ENCODE peak calls at places on chromosomes 11 and 22, in nine cellular contexts. M, U, K, G, Y, L, E, T and J are unnamed samples.

GRCh38 chr11:21582791-21583190 is 610.1 kb upstream of the ANO5 start:
- DNase-seq in M (no peak), U (no peak), K (no peak), G (no peak), Y (no peak), L (no peak), E (no peak), T (no peak), J (no peak)

GRCh38 chr11:121328213-121328966 is 35.8 kb downstream of the SC5D start:
- DNase-seq in M (no peak), U (peak), K (peak), G (no peak), Y (no peak), L (no peak), E (no peak), T (no peak), J (no peak)

GRCh38 chr11:79074547-79074946 is 366.3 kb downstream of the TENM4 start:
- DNase-seq in M (no peak), U (no peak), K (no peak), G (no peak), Y (no peak), L (no peak), E (no peak), T (no peak), J (no peak)

GRCh38 chr22:46007003-46007847 is 30.3 kb upstream of the WNT7B start:
- DNase-seq in M (peak), U (peak), K (no peak), G (peak), Y (peak), L (peak), E (peak), T (peak), J (peak)

GRCh38 chr11:13258855-13259254 is 18.7 kb upstream of the BMAL1 start:
- DNase-seq in M (no peak), U (no peak), K (peak), G (no peak), Y (no peak), L (no peak), E (no peak), T (no peak), J (no peak)

GRCh38 chr22:36253523-36254490 is 874 bp downstream of the APOL1 start:
- DNase-seq in M (no peak), U (no peak), K (no peak), G (peak), Y (peak), L (peak), E (peak), T (no peak), J (no peak)

GRCh38 chr22:34877506-34877905 is 188.5 kb upstream of the ISX start:
- DNase-seq in M (no peak), U (no peak), K (no peak), G (no peak), Y (no peak), L (no peak), E (no peak), T (no peak), J (no peak)

GRCh38 chr11:46982797-46983452 is 46.4 kb downstream of the CSTPP1 start:
- DNase-seq in M (no peak), U (no peak), K (no peak), G (no peak), Y (no peak), L (no peak), E (no peak), T (no peak), J (no peak)

GRCh38 chr11:1645357-1645821 is 15.8 kb downstream of the KRTAP5-5 start:
- DNase-seq in M (no peak), U (no peak), K (no peak), G (no peak), Y (no peak), L (no peak), E (no peak), T (no peak), J (no peak)

GRCh38 chr22:16932577-16932976 is 75.4 kb downstream of the GAB4 start:
- DNase-seq in M (no peak), U (peak), K (no peak), G (no peak), Y (no peak), L (no peak), E (no peak), T (no peak), J (no peak)

GRCh38 chr11:118699508-118700220 is 20.2 kb upstream of the TREH start:
- DNase-seq in M (no peak), U (no peak), K (no peak), G (no peak), Y (no peak), L (no peak), E (peak), T (no peak), J (no peak)

GRCh38 chr11:9616042-9616640 is 42.7 kb downstream of the WEE1 start:
- DNase-seq in M (no peak), U (no peak), K (no peak), G (no peak), Y (no peak), L (no peak), E (no peak), T (no peak), J (no peak)

GRCh38 chr22:42726811-42727210 is 6.1 kb upstream of the A4GALT start:
- DNase-seq in M (no peak), U (no peak), K (no peak), G (no peak), Y (no peak), L (no peak), E (no peak), T (no peak), J (no peak)

DNA sequence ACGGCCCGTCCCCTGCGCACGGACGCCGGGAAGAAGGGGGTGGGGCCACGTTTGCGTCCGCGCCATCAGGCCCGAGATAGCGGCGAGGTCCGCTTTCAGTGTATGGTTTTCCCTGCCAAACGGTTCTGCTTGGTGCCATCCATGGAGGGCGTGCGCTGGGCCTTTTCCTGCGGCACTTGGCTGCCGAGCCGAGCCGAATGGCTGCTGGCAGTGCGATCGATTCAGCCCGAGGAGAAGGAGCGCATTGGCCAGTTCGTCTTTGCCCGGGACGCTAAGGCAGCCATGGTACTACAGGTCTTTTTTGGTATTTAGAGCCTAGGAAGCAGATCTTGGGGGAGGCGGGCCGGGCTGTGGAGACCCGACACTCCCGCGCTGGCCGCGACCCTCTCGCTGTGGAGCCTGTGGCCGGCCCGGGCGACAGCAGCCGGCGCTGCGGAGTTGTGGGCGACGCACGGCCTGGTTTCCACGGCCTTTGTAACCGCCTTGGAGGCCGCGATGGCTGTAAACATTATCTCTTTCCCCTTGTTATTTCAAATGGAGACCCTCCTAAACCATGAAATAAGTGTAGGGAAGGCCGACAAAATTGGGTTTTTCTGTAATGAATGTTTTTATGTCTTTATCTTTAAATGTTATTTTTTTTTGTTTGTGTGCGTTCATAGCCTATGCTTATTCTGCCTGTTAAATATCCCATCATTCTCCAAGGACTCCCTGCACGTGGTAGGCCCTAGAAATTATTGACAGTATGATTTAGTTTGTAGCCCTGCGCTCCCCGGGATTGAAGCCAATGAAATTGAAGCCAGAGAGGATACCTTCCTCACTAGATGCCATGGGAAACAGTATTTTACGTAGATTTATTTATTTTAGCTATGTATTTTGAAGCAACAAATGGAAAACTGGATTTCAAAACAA is at the start of gene AASDHPPT:
- DNase-seq in M (peak), U (peak), K (no peak), G (peak), Y (peak), L (no peak), E (no peak), T (peak), J (no peak)
- TF ChIP-seq POLR2A in M (peak), U (peak), K (peak), G (no peak), Y (peak), L (peak), E (no peak), T (peak), J (peak)

DNA sequence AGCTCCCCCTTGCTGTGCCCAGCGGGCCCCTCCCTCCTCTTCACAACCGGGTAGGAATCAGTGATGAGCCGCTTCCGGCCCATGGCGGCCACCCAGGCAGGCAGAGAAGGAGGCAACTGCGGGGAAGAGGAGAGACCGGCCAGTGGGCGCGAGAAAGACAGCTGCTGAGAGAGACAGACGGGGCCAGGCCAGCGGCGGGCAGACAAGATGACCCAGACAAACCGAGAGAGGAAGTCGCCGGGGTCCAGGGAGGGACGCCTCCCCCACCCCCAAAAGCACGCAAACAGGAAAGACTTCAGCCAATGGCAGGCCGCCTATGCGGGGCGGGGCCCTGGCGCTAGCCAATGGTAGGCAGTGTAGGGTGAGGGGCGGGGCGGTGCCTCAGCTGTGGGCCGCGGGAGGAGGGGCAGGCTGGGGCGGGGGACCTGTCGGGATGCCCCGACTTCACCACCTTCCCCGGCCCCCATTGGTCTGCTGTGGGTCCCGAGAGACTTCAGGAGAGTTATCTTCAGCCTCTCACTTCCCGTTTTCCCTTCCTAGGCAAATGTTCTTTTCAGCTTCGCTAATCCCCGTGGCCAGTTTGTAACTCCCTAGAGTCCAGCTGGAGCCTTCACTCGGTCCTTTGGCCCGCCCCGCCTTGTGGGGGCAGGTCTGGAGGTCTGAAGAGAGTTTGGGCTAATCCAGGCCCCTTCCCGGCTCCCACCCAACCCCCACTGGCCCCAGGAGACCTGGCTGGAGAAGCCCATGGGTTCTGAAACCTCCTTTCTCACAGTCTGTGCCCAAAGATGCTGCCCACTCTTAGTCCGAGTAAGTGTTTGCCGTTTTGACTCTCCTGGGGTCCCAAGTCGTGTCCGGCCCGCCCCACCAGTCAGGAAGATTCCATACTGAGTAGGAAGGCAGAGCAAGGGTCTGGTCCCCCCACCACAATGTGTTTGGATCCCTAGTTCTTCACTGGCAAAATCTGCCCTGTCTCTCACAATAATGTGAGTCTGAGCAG is at the start of gene POLD4:
- DNase-seq in M (peak), U (peak), K (peak), G (peak), Y (peak), L (peak), E (peak), T (peak), J (peak)
- TF ChIP-seq POLR2A in M (peak), U (peak), K (peak), G (peak), Y (peak), L (peak), E (peak), T (peak), J (peak)

GRCh38 chr11:18106688-18107087 is 806 bp upstream of the SAAL1 start:
- DNase-seq in M (no peak), U (no peak), K (no peak), G (no peak), Y (no peak), L (no peak), E (no peak), T (no peak), J (no peak)

GRCh38 chr11:18100926-18101656 is 4.8 kb downstream of the SAAL1 start:
- DNase-seq in M (no peak), U (peak), K (no peak), G (no peak), Y (no peak), L (no peak), E (no peak), T (no peak), J (no peak)

GRCh38 chr11:18105086-18105801 is 638 bp downstream of the SAAL1 start:
- DNase-seq in M (no peak), U (no peak), K (no peak), G (no peak), Y (no peak), L (no peak), E (no peak), T (no peak), J (no peak)

GRCh38 chr11:18108254-18108653 is 2.4 kb upstream of the SAAL1 start:
- DNase-seq in M (no peak), U (no peak), K (no peak), G (no peak), Y (no peak), L (no peak), E (no peak), T (no peak), J (no peak)

DNA sequence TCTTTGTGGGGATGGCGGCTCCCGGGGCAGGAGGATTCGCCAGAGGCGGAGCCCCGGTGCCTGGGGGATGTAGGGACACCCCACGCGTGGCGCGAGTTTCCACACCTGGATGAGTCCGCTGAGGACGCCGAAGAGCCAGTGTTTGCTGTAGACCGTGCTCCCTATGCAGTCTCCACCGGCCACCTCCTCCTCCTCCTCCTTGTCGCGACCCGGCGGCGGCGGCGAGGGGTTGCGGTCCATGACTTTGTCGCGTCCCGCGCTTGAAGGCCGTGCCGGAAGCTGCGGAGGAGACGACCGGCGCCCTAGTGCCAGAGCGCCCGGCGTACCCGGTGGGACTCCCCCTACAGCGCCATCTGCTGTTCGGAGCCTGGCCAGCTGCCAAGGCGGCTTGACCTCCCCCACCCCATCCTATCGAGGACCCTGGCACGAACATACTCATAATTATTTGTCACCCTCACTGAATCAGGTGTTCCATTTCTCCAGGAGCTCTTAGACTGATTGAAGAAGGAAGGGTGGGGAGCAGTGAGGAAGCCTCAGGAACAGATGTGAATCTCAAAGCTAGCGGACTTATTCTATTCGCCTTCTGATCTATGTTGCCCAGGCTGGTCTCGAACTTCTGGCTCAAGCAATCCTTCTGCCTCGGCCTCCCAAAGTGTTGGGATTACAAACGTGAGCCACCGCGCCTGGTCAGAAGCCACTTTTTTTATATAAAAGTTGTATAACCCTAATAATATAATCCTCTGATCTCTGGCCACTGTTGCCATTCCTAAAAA is at the start of gene SAAL1:
- DNase-seq in M (peak), U (peak), K (no peak), G (peak), Y (peak), L (peak), E (peak), T (peak), J (peak)
- TF ChIP-seq POLR2A in M (peak), U (peak), K (no peak), G (no peak), Y (peak), L (peak), E (peak), T (peak), J (peak)

GRCh38 chr11:64863381-64864060 is 14.9 kb downstream of the EHD1 start:
- DNase-seq in M (no peak), U (no peak), K (no peak), G (no peak), Y (peak), L (no peak), E (peak), T (no peak), J (no peak)

GRCh38 chr11:64866173-64866491 is 12.3 kb downstream of the EHD1 start:
- DNase-seq in M (no peak), U (no peak), K (no peak), G (no peak), Y (no peak), L (no peak), E (no peak), T (no peak), J (no peak)

GRCh38 chr11:64864135-64864472 is 14.3 kb downstream of the EHD1 start:
- DNase-seq in M (no peak), U (no peak), K (no peak), G (no peak), Y (peak), L (no peak), E (no peak), T (no peak), J (no peak)

GRCh38 chr11:64864473-64865285 is 13.7 kb downstream of the EHD1 start:
- DNase-seq in M (no peak), U (peak), K (peak), G (peak), Y (peak), L (peak), E (peak), T (no peak), J (peak)

DNA sequence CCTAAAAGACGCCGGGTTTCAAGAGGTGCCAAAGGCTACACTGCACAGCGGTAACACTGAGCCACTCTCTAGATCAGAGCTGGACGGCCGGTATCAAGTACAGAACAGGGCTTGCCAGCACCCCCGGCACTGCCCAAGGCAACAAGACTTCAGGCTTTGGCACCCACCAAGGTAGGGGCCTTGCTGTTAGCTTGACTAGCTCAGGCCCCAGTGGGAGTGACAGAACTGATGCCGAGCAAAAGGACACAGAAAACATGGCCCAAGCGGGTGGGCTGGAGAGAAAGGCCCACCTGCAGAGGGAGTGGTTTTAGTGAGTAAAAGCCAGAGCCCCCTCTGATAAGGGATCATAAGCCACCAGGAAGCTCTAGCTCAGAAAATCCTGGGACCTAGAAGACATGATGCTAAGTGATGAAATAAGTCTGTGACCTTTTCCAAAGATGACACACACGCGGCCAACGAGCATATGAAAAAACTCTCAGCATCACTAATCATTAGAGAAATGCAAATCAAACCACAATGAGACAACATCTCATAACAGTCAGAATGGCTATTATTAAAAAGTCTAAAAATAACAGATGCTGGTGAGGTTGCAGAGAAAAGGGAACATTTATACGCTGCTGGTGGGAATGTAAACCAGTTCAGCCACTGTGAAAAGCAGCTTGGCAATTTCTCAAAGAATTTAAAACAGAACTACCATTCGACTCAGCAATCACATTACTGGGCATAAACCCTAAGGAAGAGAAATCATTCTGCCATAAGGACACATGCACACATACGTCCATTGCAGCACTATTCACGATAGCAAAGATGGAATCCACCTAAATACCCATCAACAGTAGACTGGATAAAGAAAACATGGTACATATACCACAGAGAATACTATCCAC is 12.9 kb downstream of the EHD1 start:
- DNase-seq in M (no peak), U (no peak), K (no peak), G (no peak), Y (no peak), L (no peak), E (no peak), T (no peak), J (no peak)
- TF ChIP-seq POLR2A in M (no peak), U (no peak), K (no peak), G (no peak), Y (no peak), L (no peak), E (no peak), T (no peak), J (no peak)